ENCODE peak calls at places on chromosome 21, in seven cellular contexts. W is left lung, K is fibroblast of lung, T is suprapubic skin, C is colonic mucosa, J is ovary, R is OCI-LY7. X is an unnamed sample.

GRCh38 chr21:31254131-31254530 is 89.9 kb downstream of the TIAM1 start:
- DNase-seq in W (no peak), K (no peak), T (no peak), C (no peak), J (no peak), R (no peak), X (no peak)

GRCh38 chr21:32044205-32044874 is 171.5 kb downstream of the HUNK start:
- DNase-seq in W (no peak), K (no peak), T (peak; percentile 56), C (no peak), J (no peak), R (no peak), X (no peak)

GRCh38 chr21:32248616-32249550 is 30.0 kb downstream of the MIS18A start:
- DNase-seq in W (no peak), K (no peak), T (no peak), C (no peak), J (no peak), R (no peak), X (no peak)

GRCh38 chr21:31554511-31555022 is 104.9 kb upstream of the SOD1 start:
- DNase-seq in W (no peak), K (no peak), T (no peak), C (no peak), J (no peak), R (no peak), X (no peak)

GRCh38 chr21:21813934-21814333 is 815.7 kb downstream of the NCAM2 start:
- DNase-seq in W (no peak), K (no peak), T (no peak), C (no peak), J (no peak), R (no peak), X (no peak)

GRCh38 chr21:19541612-19542011 is 1138.0 kb upstream of the TMPRSS15 start:
- DNase-seq in W (no peak), K (no peak), T (no peak), C (no peak), J (no peak), R (no peak), X (no peak)

GRCh38 chr21:41369915-41370839 is 8.3 kb downstream of the MX2 start:
- DNase-seq in W (no peak), K (no peak), T (peak; percentile 73), C (no peak), J (no peak), R (no peak), X (no peak)

GRCh38 chr21:33265664-33266049 is 510 bp upstream of the IL10RB start:
- DNase-seq in W (peak; percentile 86), K (no peak), T (no peak), C (peak; percentile 50), J (no peak), R (peak; percentile 80), X (no peak)

GRCh38 chr21:32698971-32699693 is 28.7 kb downstream of the SYNJ1 start:
- DNase-seq in W (no peak), K (no peak), T (no peak), C (peak; percentile 80), J (no peak), R (no peak), X (no peak)

GRCh38 chr21:28283652-28284490 is 708.8 kb downstream of the LTN1 start:
- DNase-seq in W (no peak), K (peak; percentile 95), T (no peak), C (no peak), J (no peak), R (no peak), X (no peak)

GRCh38 chr21:43194303-43195130 is 25.7 kb downstream of the CRYAA start:
- DNase-seq in W (no peak), K (no peak), T (peak; percentile 70), C (peak; percentile 14), J (peak; percentile 16), R (no peak), X (no peak)

GRCh38 chr21:41604583-41605041 is 96.7 kb upstream of the TMPRSS2 start:
- DNase-seq in W (no peak), K (no peak), T (no peak), C (no peak), J (no peak), R (no peak), X (no peak)

GRCh38 chr21:33070921-33071877 is 1.3 kb downstream of the OLIG1 start:
- DNase-seq in W (no peak), K (no peak), T (no peak), C (no peak), J (no peak), R (no peak), X (no peak)

GRCh38 chr21:38773108-38774061 is 32.3 kb upstream of the ETS2 start:
- DNase-seq in W (no peak), K (peak; percentile 98), T (no peak), C (no peak), J (no peak), R (no peak), X (no peak)

GRCh38 chr21:39088831-39089380 is 94.3 kb downstream of the PSMG1 start:
- DNase-seq in W (no peak), K (peak; percentile 76), T (no peak), C (no peak), J (no peak), R (no peak), X (no peak)

GRCh38 chr21:42287193-42288083 is 27.8 kb downstream of the TFF3 start:
- DNase-seq in W (no peak), K (no peak), T (no peak), C (no peak), J (no peak), R (no peak), X (no peak)

GRCh38 chr21:38798481-38798882 is 7.2 kb upstream of the ETS2 start:
- DNase-seq in W (peak; percentile 52), K (no peak), T (no peak), C (peak; percentile 81), J (no peak), R (no peak), X (no peak)

GRCh38 chr21:34845521-34846213 is 176.9 kb downstream of the CLIC6 start:
- DNase-seq in W (peak; percentile 72), K (peak; percentile 93), T (peak; percentile 74), C (peak; percentile 65), J (no peak), R (peak; percentile 16), X (no peak)

GRCh38 chr21:40049959-40050290 is 182.7 kb downstream of the PCP4 start:
- DNase-seq in W (no peak), K (no peak), T (no peak), C (no peak), J (no peak), R (no peak), X (no peak)

GRCh38 chr21:27582946-27583270 is 616.0 kb upstream of the ADAMTS5 start:
- DNase-seq in W (no peak), K (no peak), T (no peak), C (no peak), J (no peak), R (no peak), X (no peak)

GRCh38 chr21:34261841-34262832 is 101.7 kb upstream of the KCNE2 start:
- DNase-seq in W (no peak), K (peak; percentile 17), T (no peak), C (no peak), J (no peak), R (no peak), X (no peak)

DNA sequence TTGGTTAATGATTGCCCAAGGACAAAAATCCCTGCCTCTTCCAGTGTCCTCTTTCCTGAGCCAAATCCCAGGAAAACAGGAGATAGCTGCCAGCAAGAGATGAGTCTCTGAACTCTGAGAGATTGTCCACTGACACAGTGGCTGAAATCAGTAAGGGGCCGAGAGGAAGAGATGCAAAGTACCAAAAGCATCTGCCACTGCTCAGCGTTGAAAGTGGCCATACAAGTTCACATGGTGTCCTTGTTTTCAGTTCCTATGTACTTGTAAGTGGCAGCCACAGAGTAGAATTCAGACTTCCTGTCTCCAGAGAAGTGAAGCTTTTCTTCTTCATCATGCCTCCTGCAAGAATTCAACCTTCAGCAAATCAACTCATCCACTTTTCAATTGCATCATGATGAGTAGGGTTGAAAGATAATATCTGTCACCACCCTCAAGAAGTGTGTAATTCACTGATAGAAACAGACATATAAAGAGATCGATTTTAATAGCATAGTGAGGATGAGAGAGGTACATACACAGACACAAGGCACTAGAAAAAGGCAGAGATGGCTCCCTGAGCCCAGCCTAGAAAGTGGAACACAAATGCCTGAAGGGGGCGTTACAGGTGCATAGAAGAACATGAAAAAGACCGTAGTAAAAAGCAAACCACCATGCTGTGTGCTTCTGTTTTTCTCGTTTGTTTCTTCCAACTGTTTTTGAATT is 185.8 kb downstream of the MRPL39 start:
- DNase-seq in W (no peak), K (peak; percentile 76), T (no peak), C (no peak), J (no peak), R (peak; percentile 50), X (no peak)
- TF ChIP-seq CTCF in W (peak; percentile 46), K (peak; percentile 55), T (no peak), C (no peak), J (no peak), R (peak; percentile 73), X (peak; percentile 16)

GRCh38 chr21:36508948-36509347 is 29.0 kb upstream of the CLDN14 start:
- DNase-seq in W (no peak), K (no peak), T (no peak), C (no peak), J (no peak), R (no peak), X (no peak)
- H3K27ac ChIP-seq in W (no peak overlapping the region), K (no peak overlapping the region), T (no peak overlapping the region), C (no peak overlapping the region), J (no peak overlapping the region), R (no peak overlapping the region), X (no peak overlapping the region)

GRCh38 chr21:29300547-29301138 is 1.9 kb downstream of the BACH1 start:
- DNase-seq in W (no peak), K (peak; percentile 51), T (no peak), C (no peak), J (no peak), R (peak; percentile 50), X (no peak)
- H3K4me3 ChIP-seq in W (peak overlapping the region; percentile 57), K (peak overlapping the region; percentile 93), T (peak overlapping the region; percentile 83), C (peak overlapping the region; percentile 63), J (peak overlapping the region; percentile 89), R (peak overlapping the region; percentile 71), X (peak overlapping the region; percentile 90)

GRCh38 chr21:45169682-45170081 is 95.3 kb downstream of the ADARB1 start:
- DNase-seq in W (no peak), K (no peak), T (no peak), C (no peak), J (no peak), R (no peak), X (no peak)

GRCh38 chr21:45166931-45167330 is 92.6 kb downstream of the ADARB1 start:
- DNase-seq in W (no peak), K (no peak), T (no peak), C (no peak), J (no peak), R (no peak), X (no peak)

GRCh38 chr21:45169001-45169400 is 94.6 kb downstream of the ADARB1 start:
- DNase-seq in W (no peak), K (no peak), T (no peak), C (no peak), J (no peak), R (no peak), X (no peak)

GRCh38 chr21:45168522-45168921 is 94.1 kb downstream of the ADARB1 start:
- DNase-seq in W (no peak), K (no peak), T (no peak), C (no peak), J (no peak), R (no peak), X (no peak)

DNA sequence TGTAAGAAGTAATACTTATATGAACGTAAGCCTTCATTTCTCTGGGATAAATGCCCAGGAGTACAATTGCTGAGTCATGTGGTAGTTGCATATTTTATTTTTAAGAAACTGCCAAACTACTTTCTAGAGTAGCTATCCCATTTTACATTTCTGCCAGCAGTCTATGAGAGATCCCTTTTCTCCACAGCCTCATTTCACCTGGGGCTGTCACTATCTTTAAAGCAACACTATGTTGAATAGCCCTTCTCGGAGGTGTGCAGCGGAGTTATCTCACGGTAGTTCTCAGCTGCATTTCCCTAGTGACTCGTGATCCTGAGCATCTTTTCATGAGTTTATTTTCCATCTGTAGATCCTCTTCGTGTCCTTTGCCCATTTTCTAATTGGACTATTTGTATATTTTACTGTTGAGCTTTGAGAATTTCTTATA is 93.4 kb downstream of the ADARB1 start:
- DNase-seq in W (no peak), K (peak; percentile 83), T (no peak), C (no peak), J (no peak), R (no peak), X (no peak)
- TF ChIP-seq CTCF in W (no peak), K (no peak), T (no peak), C (no peak), J (no peak), R (no peak), X (no peak)